ENCODE peak calls at places on chromosomes 13 and 19, in eight cellular contexts. K is ascending aorta; N is substantia nigra; L is endothelial cell of umbilical vein; Q is A549; S is stomach; O is CD4-positive, alpha-beta memory T cell; Y is thoracic aorta. G is an unnamed sample.

GRCh38 chr13:112664501-112665203 is 25.2 kb upstream of the ATP11A start:
- DNase-seq in K (no peak), N (no peak), L (no peak), Q (no peak), S (no peak), O (no peak), Y (no peak), G (no peak)

GRCh38 chr13:27406178-27406939 is 18.1 kb upstream of the GTF3A start:
- DNase-seq in K (peak), N (no peak), L (peak), Q (peak), S (no peak), O (peak), Y (no peak), G (no peak)

GRCh38 chr19:6103217-6103644 is 7.1 kb downstream of the RFX2 start:
- DNase-seq in K (peak), N (no peak), L (peak), Q (no peak), S (peak), O (no peak), Y (peak), G (no peak)

GRCh38 chr19:50795665-50796073 is 5.5 kb downstream of the ACP4 start:
- DNase-seq in K (no peak), N (no peak), L (no peak), Q (no peak), S (no peak), O (no peak), Y (no peak), G (no peak)

GRCh38 chr19:34555447-34555846 is 73.9 kb downstream of the WTIP start:
- DNase-seq in K (no peak), N (no peak), L (peak), Q (peak), S (no peak), O (no peak), Y (no peak), G (no peak)

GRCh38 chr13:97015661-97016350 is 21.5 kb upstream of the OXGR1 start:
- DNase-seq in K (no peak), N (no peak), L (no peak), Q (no peak), S (no peak), O (peak), Y (no peak), G (no peak)

GRCh38 chr19:48513289-48514122 is 1.9 kb upstream of the LMTK3 start:
- DNase-seq in K (peak), N (peak), L (peak), Q (peak), S (peak), O (peak), Y (no peak), G (peak)

GRCh38 chr13:100473087-100473486 is 115.5 kb downstream of the GGACT start:
- DNase-seq in K (no peak), N (no peak), L (no peak), Q (no peak), S (no peak), O (no peak), Y (no peak), G (no peak)

GRCh38 chr19:39372047-39372802 is 18.7 kb downstream of the PAF1 start:
- DNase-seq in K (peak), N (peak), L (peak), Q (no peak), S (peak), O (no peak), Y (peak), G (peak)

GRCh38 chr13:30192320-30193093 is 114.8 kb downstream of the KATNAL1 start:
- DNase-seq in K (no peak), N (no peak), L (no peak), Q (no peak), S (no peak), O (no peak), Y (no peak), G (no peak)

GRCh38 chr19:29858621-29859020 is 46.8 kb downstream of the CCNE1 start:
- DNase-seq in K (no peak), N (no peak), L (no peak), Q (no peak), S (no peak), O (no peak), Y (no peak), G (no peak)

GRCh38 chr13:113151745-113152707 is 6.4 kb upstream of the PROZ start:
- DNase-seq in K (peak), N (no peak), L (no peak), Q (no peak), S (no peak), O (no peak), Y (no peak), G (no peak)

GRCh38 chr13:27961227-27962085 is 7.7 kb downstream of the CDX2 start:
- DNase-seq in K (no peak), N (no peak), L (no peak), Q (no peak), S (no peak), O (no peak), Y (no peak), G (no peak)

GRCh38 chr19:7787141-7787540 is 24.1 kb downstream of the CLEC4M start:
- DNase-seq in K (no peak), N (no peak), L (peak), Q (no peak), S (no peak), O (no peak), Y (no peak), G (no peak)

GRCh38 chr19:37304190-37304883 is 66.6 kb upstream of the ZNF527 start:
- DNase-seq in K (no peak), N (no peak), L (no peak), Q (no peak), S (no peak), O (no peak), Y (no peak), G (no peak)

GRCh38 chr19:18424122-18424889 is 5.1 kb downstream of the SSBP4 start:
- DNase-seq in K (no peak), N (no peak), L (no peak), Q (no peak), S (no peak), O (no peak), Y (no peak), G (no peak)

GRCh38 chr13:92362717-92363116 is 863.9 kb upstream of the GPC6 start:
- DNase-seq in K (no peak), N (no peak), L (no peak), Q (no peak), S (no peak), O (no peak), Y (no peak), G (no peak)

GRCh38 chr13:60619461-60619860 is 222.4 kb downstream of the TDRD3 start:
- DNase-seq in K (no peak), N (no peak), L (no peak), Q (no peak), S (no peak), O (no peak), Y (no peak), G (no peak)

GRCh38 chr19:45340232-45340898 is at the start of gene KLC3:
- DNase-seq in K (no peak), N (no peak), L (no peak), Q (no peak), S (peak), O (peak), Y (no peak), G (no peak)

GRCh38 chr19:1749373-1750342 is 3.6 kb upstream of the ONECUT3 start:
- DNase-seq in K (no peak), N (no peak), L (no peak), Q (no peak), S (no peak), O (no peak), Y (no peak), G (no peak)

GRCh38 chr13:113209336-113209879 is at the start of gene CUL4A:
- DNase-seq in K (peak), N (peak), L (no peak), Q (peak), S (peak), O (peak), Y (no peak), G (peak)

GRCh38 chr13:62933809-62934208 is 1518.2 kb upstream of the PCDH20 start:
- DNase-seq in K (no peak), N (no peak), L (no peak), Q (no peak), S (no peak), O (no peak), Y (no peak), G (no peak)

GRCh38 chr19:2274937-2275535 is 6.9 kb downstream of the PEAK3 start:
- DNase-seq in K (peak), N (peak), L (peak), Q (peak), S (peak), O (peak), Y (no peak), G (peak)

GRCh38 chr13:52787212-52787611 is 47.6 kb upstream of the CNMD start:
- DNase-seq in K (no peak), N (no peak), L (no peak), Q (no peak), S (no peak), O (no peak), Y (no peak), G (no peak)

GRCh38 chr13:112346173-112346898 is 29.8 kb upstream of the SPACA7 start:
- DNase-seq in K (no peak), N (no peak), L (no peak), Q (no peak), S (no peak), O (no peak), Y (no peak), G (no peak)

GRCh38 chr19:2188708-2189385 is 25.1 kb downstream of the DOT1L start:
- DNase-seq in K (no peak), N (no peak), L (no peak), Q (no peak), S (no peak), O (no peak), Y (no peak), G (no peak)

GRCh38 chr19:40530091-40530901 is 46.4 kb upstream of the SHKBP1 start:
- DNase-seq in K (no peak), N (no peak), L (no peak), Q (no peak), S (no peak), O (peak), Y (no peak), G (no peak)

GRCh38 chr19:48424694-48425219 is 21.0 kb upstream of the GRWD1 start:
- DNase-seq in K (no peak), N (no peak), L (peak), Q (peak), S (no peak), O (no peak), Y (no peak), G (no peak)

DNA sequence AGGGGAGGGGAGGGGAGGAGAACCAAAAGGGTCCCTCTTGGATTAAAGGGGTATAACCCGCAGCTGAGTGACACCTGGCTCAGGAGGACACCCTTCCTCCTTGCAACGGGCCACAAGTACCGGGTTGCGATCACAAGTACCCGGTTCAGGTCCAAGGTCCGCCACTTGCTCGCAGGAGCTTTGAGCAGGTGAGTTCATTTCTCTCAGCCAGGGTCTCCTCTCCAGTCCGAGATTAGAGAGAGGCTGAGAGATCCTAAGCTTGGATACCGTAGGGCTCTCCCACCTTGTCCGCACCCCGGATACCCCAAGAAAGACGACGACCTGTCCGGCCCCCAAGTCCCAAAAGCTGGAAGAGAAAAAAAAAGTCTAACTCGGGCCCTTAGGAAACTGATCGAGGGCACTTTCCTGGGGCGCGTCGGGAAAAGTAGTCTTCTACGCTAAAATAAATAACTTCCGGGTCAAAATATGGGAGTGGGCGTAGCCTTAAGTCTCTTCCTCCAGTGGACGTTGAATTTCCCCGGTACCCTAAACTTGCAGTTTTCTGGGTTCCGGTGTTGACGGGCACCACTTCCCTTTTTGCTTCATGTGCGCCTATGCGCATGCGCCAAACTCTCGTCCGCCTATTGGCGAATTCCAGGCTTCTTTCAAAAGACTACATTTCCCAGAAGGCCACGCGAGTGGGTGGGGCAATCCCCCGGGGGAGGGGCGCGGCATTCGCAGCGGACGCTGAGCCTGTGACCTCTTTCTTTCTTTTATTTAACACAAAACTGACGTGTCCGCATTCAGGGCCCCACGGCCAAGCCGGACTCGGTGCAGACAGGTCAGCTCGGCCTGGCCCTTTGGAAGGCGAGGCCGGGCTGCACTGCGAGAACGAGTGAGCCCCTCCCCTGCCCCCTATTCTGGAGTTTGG is 4.4 kb downstream of the C19orf67 start:
- DNase-seq in K (peak), N (peak), L (peak), Q (peak), S (peak), O (peak), Y (peak), G (peak)
- H3K27ac ChIP-seq in K (peak), N (peak), L (peak), Q (peak), S (peak), O (peak), Y (peak), G (peak)

GRCh38 chr19:47047931-47048399 is 459 bp downstream of the TMEM160 start:
- DNase-seq in K (peak), N (peak), L (peak), Q (peak), S (peak), O (peak), Y (peak), G (peak)
- H3K27ac ChIP-seq in K (peak), N (peak), L (no peak), Q (peak), S (peak), O (peak), Y (peak), G (no peak)

GRCh38 chr19:42445948-42446347 is 3.2 kb upstream of the CXCL17 start:
- DNase-seq in K (no peak), N (no peak), L (no peak), Q (no peak), S (no peak), O (no peak), Y (no peak), G (no peak)

GRCh38 chr19:42440357-42441046 is 2.2 kb downstream of the CXCL17 start:
- DNase-seq in K (peak), N (peak), L (peak), Q (peak), S (peak), O (peak), Y (no peak), G (no peak)

GRCh38 chr19:42443944-42444398 is 1.2 kb upstream of the CXCL17 start:
- DNase-seq in K (no peak), N (no peak), L (no peak), Q (no peak), S (peak), O (no peak), Y (no peak), G (no peak)

GRCh38 chr19:42441047-42441440 is 1.7 kb downstream of the CXCL17 start:
- DNase-seq in K (no peak), N (no peak), L (no peak), Q (no peak), S (peak), O (peak), Y (no peak), G (no peak)

GRCh38 chr19:42442833-42443232 is at the start of gene CXCL17:
- DNase-seq in K (no peak), N (no peak), L (no peak), Q (no peak), S (peak), O (no peak), Y (no peak), G (no peak)
- H3K27ac ChIP-seq in K (no peak), N (no peak), L (no peak), Q (peak), S (peak), O (no peak), Y (no peak), G (peak)

GRCh38 chr13:48485447-48485846 is 47.4 kb downstream of the RCBTB2 start:
- DNase-seq in K (no peak), N (no peak), L (no peak), Q (no peak), S (no peak), O (no peak), Y (no peak), G (no peak)
- H3K27ac ChIP-seq in K (no peak), N (no peak), L (no peak), Q (no peak), S (no peak), O (no peak), Y (no peak), G (no peak)

DNA sequence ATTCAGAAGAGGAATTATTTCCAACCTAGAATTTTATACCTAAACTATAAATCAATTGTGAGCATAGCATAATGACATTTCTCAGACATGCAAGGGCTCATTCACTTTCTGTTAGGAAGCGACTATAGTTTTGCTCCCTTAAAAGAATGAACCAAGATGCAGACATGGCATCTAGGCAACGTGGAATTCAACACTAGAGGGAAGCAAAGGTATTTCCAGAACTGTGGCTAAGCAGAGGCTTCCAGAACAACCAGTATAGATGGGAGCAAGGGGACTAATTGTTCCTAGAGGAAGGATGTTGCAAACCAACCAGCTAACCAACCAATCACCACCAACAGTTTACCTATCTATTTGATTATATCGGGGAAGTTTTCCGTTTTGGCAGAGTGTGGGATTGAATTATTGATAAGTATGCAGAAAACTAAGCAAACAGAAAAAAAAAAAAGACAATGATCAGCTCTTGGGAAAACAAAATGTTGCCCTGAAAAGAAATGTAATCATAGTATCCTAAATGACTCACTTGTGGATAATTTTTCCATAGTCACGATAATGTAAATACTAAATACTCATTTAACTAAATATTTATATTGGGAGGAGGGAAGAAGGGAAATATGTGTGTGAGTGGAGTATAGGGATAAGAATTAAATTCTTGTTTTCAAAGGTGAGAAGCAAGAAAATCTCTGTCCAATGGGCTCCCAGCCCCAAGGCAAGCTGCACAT is 21.1 kb downstream of the ARL11 start:
- DNase-seq in K (no peak), N (no peak), L (peak), Q (peak), S (no peak), O (no peak), Y (no peak), G (no peak)
- H3K27ac ChIP-seq in K (no peak), N (no peak), L (no peak), Q (no peak), S (no peak), O (no peak), Y (no peak), G (no peak)

GRCh38 chr19:44280916-44281315 is 21.2 kb downstream of the ZNF233 start:
- DNase-seq in K (no peak), N (no peak), L (no peak), Q (no peak), S (no peak), O (no peak), Y (no peak), G (no peak)

GRCh38 chr19:44282846-44283245 is 22.0 kb downstream of the ZNF235 start:
- DNase-seq in K (no peak), N (no peak), L (no peak), Q (no peak), S (no peak), O (no peak), Y (no peak), G (no peak)

GRCh38 chr19:44278181-44278690 is 18.6 kb downstream of the ZNF233 start:
- DNase-seq in K (no peak), N (no peak), L (no peak), Q (no peak), S (no peak), O (no peak), Y (no peak), G (no peak)

DNA sequence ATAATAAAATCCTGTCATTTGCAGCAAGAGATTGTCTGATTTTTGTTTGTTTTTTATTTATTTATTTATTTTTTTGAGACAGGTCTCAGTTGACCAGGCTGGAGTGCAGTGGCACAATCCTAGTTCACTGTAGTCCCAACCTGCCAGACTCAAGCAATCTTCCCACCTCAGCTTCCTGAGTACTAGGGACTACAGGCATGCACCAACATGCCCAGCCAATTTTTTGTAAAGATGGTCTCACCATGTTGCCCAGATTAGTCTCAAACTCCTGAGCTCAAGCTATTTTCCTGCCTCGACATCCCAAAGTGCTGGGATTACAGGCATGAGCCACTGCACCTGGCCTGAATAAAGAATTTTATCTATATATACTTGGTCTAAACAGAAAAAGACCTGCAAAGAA is 17.6 kb downstream of the ZNF233 start:
- DNase-seq in K (no peak), N (no peak), L (no peak), Q (no peak), S (no peak), O (no peak), Y (no peak), G (no peak)
- H3K27ac ChIP-seq in K (no peak), N (no peak), L (no peak), Q (no peak), S (no peak), O (no peak), Y (no peak), G (no peak)

DNA sequence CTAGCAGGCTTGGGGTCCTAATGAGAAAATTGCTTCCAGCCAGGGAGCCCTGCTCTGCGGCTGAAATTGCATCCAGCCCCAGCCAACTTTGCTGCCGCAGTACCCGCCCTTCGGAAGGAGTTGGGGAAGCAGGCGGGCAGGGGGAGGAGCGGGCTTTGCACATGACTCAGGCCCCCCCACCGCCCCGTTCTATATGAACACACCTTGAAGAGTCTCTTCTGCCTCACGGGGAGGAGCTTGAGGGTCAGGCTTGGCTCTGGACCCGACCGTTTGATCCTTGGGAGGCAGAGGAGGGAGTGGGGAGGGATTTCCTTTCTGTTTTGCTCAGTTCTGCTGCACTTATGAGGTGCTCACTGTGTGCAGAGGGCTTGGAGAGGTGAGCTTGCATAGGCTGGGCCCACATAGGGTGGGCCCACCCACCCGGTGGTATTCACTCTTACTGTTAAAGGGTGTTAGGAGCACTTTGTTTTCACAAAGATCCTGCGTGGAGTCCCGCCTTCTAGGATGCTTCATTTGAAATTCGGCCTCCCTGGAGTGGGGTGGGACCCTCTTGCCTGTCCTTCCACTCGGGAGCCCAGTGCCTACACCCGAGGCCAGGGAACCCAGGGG is 46.5 kb downstream of the LYL1 start:
- DNase-seq in K (peak), N (no peak), L (no peak), Q (no peak), S (peak), O (no peak), Y (no peak), G (no peak)
- H3K27ac ChIP-seq in K (peak), N (peak), L (peak), Q (peak), S (peak), O (no peak), Y (peak), G (peak)

GRCh38 chr13:45332831-45333219 is 8.2 kb downstream of the TPT1 start:
- DNase-seq in K (no peak), N (no peak), L (no peak), Q (no peak), S (no peak), O (no peak), Y (no peak), G (no peak)
- H3K27ac ChIP-seq in K (no peak), N (no peak), L (peak), Q (peak), S (no peak), O (no peak), Y (peak), G (no peak)

GRCh38 chr19:11345122-11345752 is 831 bp downstream of the TMEM205 start:
- DNase-seq in K (no peak), N (no peak), L (peak), Q (no peak), S (no peak), O (no peak), Y (no peak), G (no peak)
- H3K27ac ChIP-seq in K (peak), N (peak), L (no peak), Q (peak), S (peak), O (peak), Y (peak), G (peak)